ENCODE peak calls at places on chromosomes 2 and 18, in four cellular contexts. K is left lung; O is brain microvascular endothelial cell; F is CD8-positive, alpha-beta T cell. X is an unnamed sample.

GRCh38 chr2:60581461-60582282 is 28.2 kb upstream of the BCL11A start:
- DNase-seq in O (peak; percentile 29), K (peak; percentile 67), F (peak; percentile 55), X (no peak)

GRCh38 chr2:196592912-196593881 is 46.3 kb upstream of the CCDC150 start:
- DNase-seq in O (peak; percentile 42), F (no peak), K (no peak), X (peak; percentile 63)

GRCh38 chr2:53209679-53210473 is 557.7 kb upstream of the CHAC2 start:
- DNase-seq in O (no peak), F (no peak), K (no peak), X (no peak)

GRCh38 chr2:20675701-20676352 is 8.9 kb downstream of the GDF7 start:
- DNase-seq in K (no peak), O (no peak), F (no peak), X (no peak)

GRCh38 chr2:195575879-195576391 is 81.1 kb upstream of the SLC39A10 start:
- DNase-seq in F (no peak), K (no peak), O (peak; percentile 73), X (no peak)

GRCh38 chr2:160381425-160381951 is 112.1 kb downstream of the RBMS1 start:
- DNase-seq in K (no peak), O (no peak), F (no peak), X (no peak)

GRCh38 chr2:190978389-190979053 is 35.5 kb downstream of the STAT1 start:
- DNase-seq in K (no peak), O (peak; percentile 84), F (no peak), X (no peak)

GRCh38 chr18:36672437-36673344 is 156.1 kb downstream of the TPGS2 start:
- DNase-seq in K (peak; percentile 41), O (peak; percentile 18), F (no peak), X (no peak)

GRCh38 chr18:34729264-34729663 is 19.2 kb downstream of the DTNA start:
- DNase-seq in F (no peak), O (peak; percentile 31), K (no peak), X (no peak)

GRCh38 chr2:75098856-75099255 is 100.5 kb downstream of the TACR1 start:
- DNase-seq in K (no peak), F (no peak), O (no peak), X (no peak)

GRCh38 chr2:203759692-203760365 is 53.4 kb downstream of the CD28 start:
- DNase-seq in O (peak; percentile 85), K (no peak), F (no peak), X (no peak)

GRCh38 chr2:168814939-168815907 is 12.8 kb downstream of the NOSTRIN start:
- DNase-seq in O (no peak), K (no peak), F (no peak), X (no peak)

GRCh38 chr2:95025406-95026319 is at the start of gene MAL:
- DNase-seq in K (no peak), F (peak; percentile 50), O (no peak), X (peak; percentile 84)

GRCh38 chr2:226031078-226031937 is 631.8 kb downstream of the NYAP2 start:
- DNase-seq in F (no peak), O (peak; percentile 76), K (peak; percentile 59), X (peak; percentile 33)

GRCh38 chr2:155633887-155634570 is 698.5 kb downstream of the NR4A2 start:
- DNase-seq in O (no peak), K (no peak), F (no peak), X (no peak)

GRCh38 chr18:13640266-13640860 is 86.0 kb downstream of the FAM210A start:
- DNase-seq in K (no peak), O (no peak), F (no peak), X (no peak)

GRCh38 chr2:204362603-204363002 is 182.7 kb upstream of the PARD3B start:
- DNase-seq in K (no peak), O (no peak), F (no peak), X (no peak)

GRCh38 chr2:75998451-75998850 is 287.7 kb upstream of the GCFC2 start:
- DNase-seq in O (no peak), F (no peak), K (no peak), X (no peak)

GRCh38 chr18:49546719-49547273 is 15.1 kb upstream of the LIPG start:
- DNase-seq in K (no peak), O (no peak), F (no peak), X (no peak)

GRCh38 chr2:55899881-55900280 is 23.7 kb downstream of the EFEMP1 start:
- DNase-seq in K (no peak), F (no peak), O (no peak), X (no peak)

GRCh38 chr2:204479557-204479956 is 65.7 kb upstream of the PARD3B start:
- DNase-seq in F (no peak), O (peak; percentile 34), K (no peak), X (no peak)

GRCh38 chr2:38615237-38615636 is 12.5 kb upstream of the HNRNPLL start:
- DNase-seq in K (no peak), F (no peak), O (no peak), X (no peak)
- H3K27ac ChIP-seq in K (no peak overlapping the region), F (no peak overlapping the region), O (no peak overlapping the region), X (no peak overlapping the region)

GRCh38 chr2:126307740-126308139 is 348.2 kb upstream of the GYPC start:
- DNase-seq in K (no peak), F (no peak), O (no peak), X (no peak)
- H3K27ac ChIP-seq in K (no peak overlapping the region), F (no peak overlapping the region), O (no peak overlapping the region), X (no peak overlapping the region)

GRCh38 chr2:27922842-27923241 is 32.3 kb downstream of the BABAM2 start:
- DNase-seq in F (no peak), K (no peak), O (no peak), X (no peak)
- H3K27ac ChIP-seq in F (no peak overlapping the region), K (no peak overlapping the region), O (no peak overlapping the region), X (no peak overlapping the region)

GRCh38 chr2:219455635-219456034 is 21.0 kb downstream of the SPEG start:
- DNase-seq in F (no peak), O (no peak), K (no peak), X (no peak)

GRCh38 chr2:219453691-219454131 is 19.1 kb downstream of the SPEG start:
- DNase-seq in K (no peak), O (no peak), F (no peak), X (peak; percentile 29)

GRCh38 chr2:219452361-219453317 is 18.0 kb downstream of the SPEG start:
- DNase-seq in K (no peak), F (no peak), O (peak; percentile 81), X (no peak)

GRCh38 chr2:219451626-219452360 is 17.1 kb downstream of the SPEG start:
- DNase-seq in O (no peak), F (no peak), K (no peak), X (peak; percentile 33)

GRCh38 chr2:219454217-219454616 is 19.6 kb downstream of the SPEG start:
- DNase-seq in O (no peak), F (no peak), K (no peak), X (no peak)
- H3K27ac ChIP-seq in O (no peak overlapping the region), F (no peak overlapping the region), K (no peak overlapping the region), X (no peak overlapping the region)

GRCh38 chr18:55446996-55447671 is 140.9 kb downstream of the TCF4 start:
- DNase-seq in F (no peak), O (no peak), K (no peak), X (no peak)

GRCh38 chr18:55447672-55448018 is 140.3 kb downstream of the TCF4 start:
- DNase-seq in O (no peak), F (no peak), K (no peak), X (no peak)

GRCh38 chr18:55449412-55450140 is 138.4 kb downstream of the TCF4 start:
- DNase-seq in K (no peak), O (no peak), F (no peak), X (no peak)

GRCh38 chr18:55452123-55452611 is 135.8 kb downstream of the TCF4 start:
- DNase-seq in F (no peak), O (no peak), K (no peak), X (no peak)

DNA sequence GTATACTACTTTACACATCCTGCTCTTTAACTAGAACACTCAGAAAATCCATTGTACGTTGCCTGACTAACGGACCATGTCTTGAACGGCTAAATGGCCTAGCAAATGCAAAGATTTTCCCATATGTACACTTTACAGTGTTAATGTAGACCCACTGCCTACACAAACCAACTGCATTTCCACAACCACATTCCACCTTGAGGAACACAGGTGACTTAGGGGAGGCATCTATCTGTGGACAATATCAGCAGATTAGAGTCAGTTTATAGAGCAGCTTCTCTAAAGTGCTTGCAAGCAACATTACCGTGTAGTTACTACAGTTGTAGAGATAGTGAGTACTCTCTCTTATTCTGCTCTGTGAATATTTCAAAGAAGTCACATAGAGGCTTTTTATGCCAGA is 139.6 kb downstream of the TCF4 start:
- DNase-seq in K (no peak), O (no peak), F (no peak), X (no peak)
- H3K27ac ChIP-seq in K (no peak overlapping the region), O (no peak overlapping the region), F (no peak overlapping the region), X (no peak overlapping the region)

X was measured in substantia nigra.